ENCODE peak calls at places on chromosome 10, in four cellular contexts. Z, D, E and Y are unnamed samples.

GRCh38 chr10:24938076-24938475 is 14.3 kb downstream of the PRTFDC1 start:
- DNase-seq in Z (no peak), D (no peak), E (no peak), Y (no peak)

GRCh38 chr10:8033812-8034665 is 20.4 kb upstream of the GATA3 start:
- DNase-seq in Z (no peak), D (no peak), E (no peak), Y (no peak)

GRCh38 chr10:3689871-3690510 is 95.0 kb downstream of the KLF6 start:
- DNase-seq in Z (no peak), D (no peak), E (no peak), Y (no peak)

GRCh38 chr10:117318909-117319308 is 56.3 kb downstream of the PDZD8 start:
- DNase-seq in Z (no peak), D (peak; percentile 14), E (no peak), Y (no peak)

GRCh38 chr10:115572740-115573455 is 479.7 kb downstream of the ATRNL1 start:
- DNase-seq in Z (no peak), D (peak; percentile 2), E (no peak), Y (no peak)

GRCh38 chr10:71933651-71934050 is 30.5 kb upstream of the CHST3 start:
- DNase-seq in Z (no peak), D (no peak), E (no peak), Y (no peak)

GRCh38 chr10:62980697-62981495 is 152.2 kb upstream of the NRBF2 start:
- DNase-seq in Z (no peak), D (no peak), E (no peak), Y (no peak)

GRCh38 chr10:112720178-112720577 is 229.9 kb upstream of the TCF7L2 start:
- DNase-seq in Z (no peak), D (no peak), E (no peak), Y (no peak)

GRCh38 chr10:87658858-87659555 is 671 bp upstream of the PAPSS2 start:
- DNase-seq in Z (no peak), D (no peak), E (no peak), Y (no peak)

GRCh38 chr10:93437946-93438795 is 44.0 kb downstream of the MYOF start:
- DNase-seq in Z (no peak), D (no peak), E (no peak), Y (no peak)

GRCh38 chr10:105149371-105149871 is 508.3 kb downstream of the SORCS3 start:
- DNase-seq in Z (no peak), D (no peak), E (no peak), Y (no peak)

GRCh38 chr10:6228010-6228511 is 25.3 kb downstream of the PFKFB3 start:
- DNase-seq in Z (peak; percentile 48), D (no peak), E (no peak), Y (no peak)

GRCh38 chr10:102641880-102642552 is 2.3 kb upstream of the TRIM8 start:
- DNase-seq in Z (peak; percentile 99), D (peak; percentile 94), E (peak; percentile 99), Y (peak; percentile 99)

GRCh38 chr10:93861825-93862224 is 32.0 kb upstream of the SLC35G1 start:
- DNase-seq in Z (no peak), D (no peak), E (no peak), Y (no peak)

GRCh38 chr10:62903828-62904227 is 87.7 kb upstream of the EGR2 start:
- DNase-seq in Z (no peak), D (no peak), E (no peak), Y (no peak)

GRCh38 chr10:37379991-37380390 is 254.6 kb downstream of the ANKRD30A start:
- DNase-seq in Z (no peak), D (peak; percentile 15), E (no peak), Y (no peak)

GRCh38 chr10:129725011-129725410 is 239.1 kb downstream of the EBF3 start:
- DNase-seq in Z (peak; percentile 74), D (no peak), E (no peak), Y (peak; percentile 54)

GRCh38 chr10:1363466-1364121 is 307.4 kb downstream of the WDR37 start:
- DNase-seq in Z (peak; percentile 63), D (no peak), E (no peak), Y (no peak)

GRCh38 chr10:9608592-9608991 is 1409.1 kb upstream of the CELF2 start:
- DNase-seq in Z (no peak), D (no peak), E (no peak), Y (no peak)

GRCh38 chr10:80487791-80488538 is 33.9 kb downstream of the TSPAN14 start:
- DNase-seq in Z (peak; percentile 93), D (no peak), E (peak; percentile 51), Y (no peak)

GRCh38 chr10:5964736-5965135 is 12.6 kb downstream of the IL15RA start:
- DNase-seq in Z (no peak), D (no peak), E (peak; percentile 6), Y (no peak)

GRCh38 chr10:31833753-31834152 is 94.9 kb downstream of the ARHGAP12 start:
- DNase-seq in Z (no peak), D (no peak), E (no peak), Y (no peak)

GRCh38 chr10:122630526-122630925 is 69.1 kb downstream of the C10orf120 start:
- DNase-seq in Z (peak; percentile 57), D (no peak), E (no peak), Y (no peak)

GRCh38 chr10:1094112-1095057 is 38.2 kb downstream of the WDR37 start:
- DNase-seq in Z (no peak), D (no peak), E (no peak), Y (no peak)

DNA sequence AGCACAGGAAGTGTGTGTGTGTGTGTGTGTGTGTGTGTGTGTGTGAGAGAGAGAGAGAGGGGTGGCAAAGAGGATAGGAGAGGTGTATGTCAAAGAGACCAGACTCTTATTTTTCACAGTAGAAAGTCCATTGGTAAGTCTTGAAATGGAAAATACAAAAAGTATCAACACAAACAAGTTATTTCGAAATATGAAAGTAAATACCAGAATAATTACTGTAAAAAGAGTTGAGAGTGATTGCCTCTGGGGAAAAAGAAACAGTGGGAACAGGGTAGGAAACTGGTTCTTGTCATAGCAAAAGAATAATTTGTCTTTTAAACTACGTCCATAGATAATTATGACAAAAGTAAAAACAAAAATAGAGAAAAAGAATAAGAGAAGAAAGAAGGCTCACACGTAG is 29.0 kb upstream of the EIF5AL1 start:
- DNase-seq in Z (no peak), D (no peak), E (no peak), Y (no peak)
- H3K27ac ChIP-seq in Z (no peak overlapping the region), D (no peak overlapping the region), E (peak overlapping the region; percentile 51), Y (no peak overlapping the region)

GRCh38 chr10:95247200-95247880 is 43.5 kb downstream of the PDLIM1 start:
- DNase-seq in Z (no peak), D (no peak), E (no peak), Y (no peak)
- TF ChIP-seq POLR2A in Z (no peak), D (no peak), E (no peak), Y (no peak)

DNA sequence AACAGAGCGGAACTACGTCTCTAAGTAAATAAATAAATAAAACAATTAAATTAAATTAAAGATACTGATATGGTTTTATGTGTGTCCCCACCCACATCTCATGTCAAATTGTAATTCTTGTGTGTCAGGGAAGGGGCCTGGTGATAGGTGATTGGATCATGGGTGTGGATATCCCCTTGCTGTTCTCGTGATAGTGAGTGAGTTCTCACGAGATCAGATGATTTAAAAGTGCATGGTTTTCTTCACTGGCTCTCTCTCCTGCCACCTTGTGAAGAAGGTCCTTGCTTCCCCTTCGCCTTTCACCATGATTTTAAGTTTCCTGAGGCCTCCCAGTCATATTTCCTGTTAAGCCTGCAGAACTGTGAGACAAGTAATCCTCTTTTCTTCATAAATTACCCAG is 29.0 kb upstream of the OGDHL start:
- DNase-seq in Z (no peak), D (no peak), E (no peak), Y (no peak)
- H3K27ac ChIP-seq in Z (no peak overlapping the region), D (no peak overlapping the region), E (no peak overlapping the region), Y (no peak overlapping the region)

DNA sequence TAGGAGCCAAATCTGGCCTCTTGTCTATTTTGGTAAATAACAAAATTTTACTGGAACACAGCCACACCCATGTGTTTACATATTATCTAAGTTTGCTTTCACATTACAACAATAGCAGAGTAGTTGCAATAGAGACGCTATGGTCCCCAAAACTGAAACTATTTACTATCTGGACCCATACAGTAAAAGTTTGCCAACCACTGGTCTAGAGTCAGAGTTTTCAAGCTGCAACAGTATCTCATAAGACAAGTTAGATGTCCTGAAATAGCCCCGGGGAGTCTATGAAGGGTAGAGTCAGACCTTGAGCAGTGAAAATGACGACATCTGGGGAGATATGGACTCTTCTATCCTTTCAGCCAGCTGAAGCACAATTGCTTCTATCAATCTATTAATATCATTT is 74.2 kb downstream of the CTNNA3 start:
- DNase-seq in Z (no peak), D (no peak), E (no peak), Y (no peak)
- TF ChIP-seq POLR2A in Z (no peak), D (no peak), E (no peak), Y (no peak)

GRCh38 chr10:78356291-78356915 is 322.7 kb downstream of the RPS24 start:
- DNase-seq in Z (peak; percentile 38), D (no peak), E (no peak), Y (no peak)

GRCh38 chr10:78358406-78358805 is 324.7 kb downstream of the RPS24 start:
- DNase-seq in Z (peak; percentile 46), D (no peak), E (no peak), Y (no peak)

GRCh38 chr10:78358982-78359381 is 325.3 kb downstream of the RPS24 start:
- DNase-seq in Z (peak; percentile 63), D (no peak), E (no peak), Y (peak; percentile 18)

GRCh38 chr10:78357027-78357672 is 323.5 kb downstream of the RPS24 start:
- DNase-seq in Z (peak; percentile 29), D (no peak), E (no peak), Y (no peak)

GRCh38 chr10:78357673-78358206 is 324.1 kb downstream of the RPS24 start:
- DNase-seq in Z (no peak), D (no peak), E (no peak), Y (no peak)
- H3K27ac ChIP-seq in Z (no peak overlapping the region), D (no peak overlapping the region), E (no peak overlapping the region), Y (no peak overlapping the region)